ENCODE peak calls at places on chromosomes 2 and 18, in eight cellular contexts. One of them, this sample, is unnamed.

GRCh38 chr2:69253893-69254292 is 133.1 kb downstream of the GFPT1 start:
- DNase-seq in GM20000: no peak
- DNase-seq in lower lobe of right lung: no peak
- DNase-seq in heart right ventricle: peak
- DNase-seq in T-helper 2 cell: no peak
- DNase-seq in MV-4-11: no peak
- DNase-seq in HEK293T: no peak
- DNase-seq in adipocyte: no peak
- DNase-seq in this sample: no peak

GRCh38 chr2:647691-648231 is 29.4 kb downstream of the TMEM18 start:
- DNase-seq in GM20000: no peak
- DNase-seq in lower lobe of right lung: no peak
- DNase-seq in heart right ventricle: no peak
- DNase-seq in T-helper 2 cell: no peak
- DNase-seq in MV-4-11: no peak
- DNase-seq in HEK293T: no peak
- DNase-seq in adipocyte: no peak
- DNase-seq in this sample: no peak

GRCh38 chr2:150169230-150169629 is 318.2 kb downstream of the RND3 start:
- DNase-seq in GM20000: no peak
- DNase-seq in lower lobe of right lung: no peak
- DNase-seq in heart right ventricle: peak
- DNase-seq in T-helper 2 cell: no peak
- DNase-seq in MV-4-11: no peak
- DNase-seq in HEK293T: no peak
- DNase-seq in adipocyte: peak
- DNase-seq in this sample: no peak

GRCh38 chr2:191786694-191787093 is 60.2 kb downstream of the CAVIN2 start:
- DNase-seq in GM20000: no peak
- DNase-seq in lower lobe of right lung: no peak
- DNase-seq in heart right ventricle: no peak
- DNase-seq in T-helper 2 cell: no peak
- DNase-seq in MV-4-11: peak
- DNase-seq in HEK293T: no peak
- DNase-seq in adipocyte: no peak
- DNase-seq in this sample: peak

GRCh38 chr18:79847606-79848293 is 50.0 kb downstream of the KCNG2 start:
- DNase-seq in GM20000: no peak
- DNase-seq in lower lobe of right lung: no peak
- DNase-seq in heart right ventricle: no peak
- DNase-seq in T-helper 2 cell: no peak
- DNase-seq in MV-4-11: no peak
- DNase-seq in HEK293T: no peak
- DNase-seq in adipocyte: no peak
- DNase-seq in this sample: no peak

GRCh38 chr2:178234648-178235047 is 40.3 kb downstream of the OSBPL6 start:
- DNase-seq in GM20000: no peak
- DNase-seq in lower lobe of right lung: no peak
- DNase-seq in heart right ventricle: no peak
- DNase-seq in T-helper 2 cell: no peak
- DNase-seq in MV-4-11: no peak
- DNase-seq in HEK293T: no peak
- DNase-seq in adipocyte: peak
- DNase-seq in this sample: no peak

GRCh38 chr2:241814571-241815476 is 5.8 kb downstream of the NEU4 start:
- DNase-seq in GM20000: peak
- DNase-seq in lower lobe of right lung: peak
- DNase-seq in heart right ventricle: no peak
- DNase-seq in T-helper 2 cell: no peak
- DNase-seq in MV-4-11: no peak
- DNase-seq in HEK293T: no peak
- DNase-seq in adipocyte: no peak
- DNase-seq in this sample: no peak

GRCh38 chr2:21427606-21428005 is 303.8 kb downstream of the TDRD15 start:
- DNase-seq in GM20000: no peak
- DNase-seq in lower lobe of right lung: no peak
- DNase-seq in heart right ventricle: no peak
- DNase-seq in T-helper 2 cell: no peak
- DNase-seq in MV-4-11: no peak
- DNase-seq in HEK293T: no peak
- DNase-seq in adipocyte: no peak
- DNase-seq in this sample: no peak

GRCh38 chr2:52077159-52077558 is 1045.2 kb upstream of the NRXN1 start:
- DNase-seq in GM20000: no peak
- DNase-seq in lower lobe of right lung: no peak
- DNase-seq in heart right ventricle: no peak
- DNase-seq in T-helper 2 cell: no peak
- DNase-seq in MV-4-11: no peak
- DNase-seq in HEK293T: no peak
- DNase-seq in adipocyte: no peak
- DNase-seq in this sample: no peak

GRCh38 chr2:60560734-60561649 is 7.5 kb upstream of the BCL11A start:
- DNase-seq in GM20000: peak
- DNase-seq in lower lobe of right lung: no peak
- DNase-seq in heart right ventricle: no peak
- DNase-seq in T-helper 2 cell: no peak
- DNase-seq in MV-4-11: peak
- DNase-seq in HEK293T: no peak
- DNase-seq in adipocyte: peak
- DNase-seq in this sample: peak

GRCh38 chr2:180934911-180935310 is 45.5 kb upstream of the UBE2E3 start:
- DNase-seq in GM20000: no peak
- DNase-seq in lower lobe of right lung: no peak
- DNase-seq in heart right ventricle: no peak
- DNase-seq in T-helper 2 cell: no peak
- DNase-seq in MV-4-11: no peak
- DNase-seq in HEK293T: no peak
- DNase-seq in adipocyte: no peak
- DNase-seq in this sample: no peak

GRCh38 chr18:24014986-24015896 is 687 bp downstream of the TTC39C start:
- DNase-seq in GM20000: peak
- DNase-seq in lower lobe of right lung: peak
- DNase-seq in heart right ventricle: peak
- DNase-seq in T-helper 2 cell: no peak
- DNase-seq in MV-4-11: peak
- DNase-seq in HEK293T: peak
- DNase-seq in adipocyte: peak
- DNase-seq in this sample: peak

GRCh38 chr2:237577956-237578870 is 11.8 kb downstream of the PRLH start:
- DNase-seq in GM20000: no peak
- DNase-seq in lower lobe of right lung: peak
- DNase-seq in heart right ventricle: no peak
- DNase-seq in T-helper 2 cell: no peak
- DNase-seq in MV-4-11: no peak
- DNase-seq in HEK293T: no peak
- DNase-seq in adipocyte: no peak
- DNase-seq in this sample: no peak

GRCh38 chr2:157305713-157306110 is 19.9 kb downstream of the ERMN start:
- DNase-seq in GM20000: no peak
- DNase-seq in lower lobe of right lung: no peak
- DNase-seq in heart right ventricle: no peak
- DNase-seq in T-helper 2 cell: no peak
- DNase-seq in MV-4-11: no peak
- DNase-seq in HEK293T: no peak
- DNase-seq in adipocyte: no peak
- DNase-seq in this sample: no peak

GRCh38 chr2:116467243-116467642 is 1347.2 kb upstream of the DDX18 start:
- DNase-seq in GM20000: no peak
- DNase-seq in lower lobe of right lung: no peak
- DNase-seq in heart right ventricle: no peak
- DNase-seq in T-helper 2 cell: no peak
- DNase-seq in MV-4-11: no peak
- DNase-seq in HEK293T: no peak
- DNase-seq in adipocyte: no peak
- DNase-seq in this sample: no peak

GRCh38 chr18:39806519-39806918 is 2148.5 kb upstream of the PIK3C3 start:
- DNase-seq in GM20000: no peak
- DNase-seq in lower lobe of right lung: no peak
- DNase-seq in heart right ventricle: no peak
- DNase-seq in T-helper 2 cell: no peak
- DNase-seq in MV-4-11: no peak
- DNase-seq in HEK293T: no peak
- DNase-seq in adipocyte: no peak
- DNase-seq in this sample: peak

GRCh38 chr2:193584522-193584938 is 1389.8 kb upstream of the TMEFF2 start:
- DNase-seq in GM20000: peak
- DNase-seq in lower lobe of right lung: no peak
- DNase-seq in heart right ventricle: no peak
- DNase-seq in T-helper 2 cell: no peak
- DNase-seq in MV-4-11: peak
- DNase-seq in HEK293T: peak
- DNase-seq in adipocyte: peak
- DNase-seq in this sample: peak

GRCh38 chr2:21262426-21262940 is 138.7 kb downstream of the TDRD15 start:
- DNase-seq in GM20000: no peak
- DNase-seq in lower lobe of right lung: no peak
- DNase-seq in heart right ventricle: no peak
- DNase-seq in T-helper 2 cell: no peak
- DNase-seq in MV-4-11: no peak
- DNase-seq in HEK293T: no peak
- DNase-seq in adipocyte: no peak
- DNase-seq in this sample: no peak

GRCh38 chr2:113228991-113229716 is 49.6 kb downstream of the PAX8 start:
- DNase-seq in GM20000: no peak
- DNase-seq in lower lobe of right lung: no peak
- DNase-seq in heart right ventricle: no peak
- DNase-seq in T-helper 2 cell: no peak
- DNase-seq in MV-4-11: no peak
- DNase-seq in HEK293T: no peak
- DNase-seq in adipocyte: no peak
- DNase-seq in this sample: peak

GRCh38 chr2:159209341-159210306 is 76.9 kb downstream of the WDSUB1 start:
- DNase-seq in GM20000: no peak
- DNase-seq in lower lobe of right lung: peak
- DNase-seq in heart right ventricle: no peak
- DNase-seq in T-helper 2 cell: no peak
- DNase-seq in MV-4-11: no peak
- DNase-seq in HEK293T: no peak
- DNase-seq in adipocyte: no peak
- DNase-seq in this sample: no peak

GRCh38 chr2:106108791-106109190 is 85.3 kb downstream of the UXS1 start:
- DNase-seq in GM20000: no peak
- DNase-seq in lower lobe of right lung: no peak
- DNase-seq in heart right ventricle: no peak
- DNase-seq in T-helper 2 cell: no peak
- DNase-seq in MV-4-11: no peak
- DNase-seq in HEK293T: no peak
- DNase-seq in adipocyte: no peak
- DNase-seq in this sample: no peak

GRCh38 chr2:207163815-207164747 is 1.7 kb downstream of the KLF7 start:
- DNase-seq in GM20000: peak
- DNase-seq in lower lobe of right lung: peak
- DNase-seq in heart right ventricle: peak
- DNase-seq in T-helper 2 cell: no peak
- DNase-seq in MV-4-11: no peak
- DNase-seq in HEK293T: no peak
- DNase-seq in adipocyte: peak
- DNase-seq in this sample: no peak

GRCh38 chr2:44951714-44952113 is 10.2 kb downstream of the SIX3 start:
- DNase-seq in GM20000: no peak
- DNase-seq in lower lobe of right lung: peak
- DNase-seq in heart right ventricle: no peak
- DNase-seq in T-helper 2 cell: no peak
- DNase-seq in MV-4-11: no peak
- DNase-seq in HEK293T: no peak
- DNase-seq in adipocyte: no peak
- DNase-seq in this sample: no peak

GRCh38 chr2:36449943-36450392 is 94.4 kb downstream of the CRIM1 start:
- DNase-seq in GM20000: no peak
- DNase-seq in lower lobe of right lung: no peak
- DNase-seq in heart right ventricle: no peak
- DNase-seq in T-helper 2 cell: no peak
- DNase-seq in MV-4-11: no peak
- DNase-seq in HEK293T: no peak
- DNase-seq in adipocyte: no peak
- DNase-seq in this sample: peak

GRCh38 chr2:70089220-70089945 is 2.1 kb downstream of the PCBP1 start:
- DNase-seq in GM20000: peak
- DNase-seq in lower lobe of right lung: no peak
- DNase-seq in heart right ventricle: peak
- DNase-seq in T-helper 2 cell: no peak
- DNase-seq in MV-4-11: no peak
- DNase-seq in HEK293T: no peak
- DNase-seq in adipocyte: peak
- DNase-seq in this sample: peak

GRCh38 chr2:235728401-235729181 is 234.7 kb downstream of the AGAP1 start:
- DNase-seq in GM20000: no peak
- DNase-seq in lower lobe of right lung: no peak
- DNase-seq in heart right ventricle: peak
- DNase-seq in T-helper 2 cell: no peak
- DNase-seq in MV-4-11: no peak
- DNase-seq in HEK293T: no peak
- DNase-seq in adipocyte: no peak
- DNase-seq in this sample: no peak

GRCh38 chr18:73544618-73545017 is 603.0 kb downstream of the FBXO15 start:
- DNase-seq in GM20000: no peak
- DNase-seq in lower lobe of right lung: no peak
- DNase-seq in heart right ventricle: no peak
- DNase-seq in T-helper 2 cell: no peak
- DNase-seq in MV-4-11: no peak
- DNase-seq in HEK293T: no peak
- DNase-seq in adipocyte: no peak
- DNase-seq in this sample: no peak

GRCh38 chr2:17853799-17854198 is 24.7 kb upstream of the KCNS3 start:
- DNase-seq in GM20000: no peak
- DNase-seq in lower lobe of right lung: no peak
- DNase-seq in heart right ventricle: no peak
- DNase-seq in T-helper 2 cell: no peak
- DNase-seq in MV-4-11: no peak
- DNase-seq in HEK293T: no peak
- DNase-seq in adipocyte: no peak
- DNase-seq in this sample: no peak

GRCh38 chr2:209426432-209426831 is 2.6 kb downstream of the MAP2 start:
- DNase-seq in GM20000: no peak
- DNase-seq in lower lobe of right lung: no peak
- DNase-seq in heart right ventricle: no peak
- DNase-seq in T-helper 2 cell: no peak
- DNase-seq in MV-4-11: no peak
- DNase-seq in HEK293T: no peak
- DNase-seq in adipocyte: peak
- DNase-seq in this sample: no peak

GRCh38 chr2:28681216-28681981 is 70.2 kb upstream of the PPP1CB start:
- DNase-seq in GM20000: peak
- DNase-seq in lower lobe of right lung: no peak
- DNase-seq in heart right ventricle: no peak
- DNase-seq in T-helper 2 cell: peak
- DNase-seq in MV-4-11: no peak
- DNase-seq in HEK293T: no peak
- DNase-seq in adipocyte: peak
- DNase-seq in this sample: no peak